ENCODE peak calls at places on chromosomes 11 and 22, in ten cellular contexts. R is mucosa of descending colon; M is NCI-H774; G is stimulated activated CD8-positive, alpha-beta memory T cell treated with anti-CD3 and anti-CD28 coated beads, Interleukin-12 subunit alpha, Interleukin-12 subunit beta, amount 100 ng/mL, for 1 hour; J is activated T-helper 1 cell treated with anti-CD3 and anti-CD28 coated beads, Interleukin-2, amount 50 U/mL, for 16 hours; K is activated CD4-positive, alpha-beta T cell treated with anti-CD3 and anti-CD28 coated beads for 4 hours; O is A549; Z is HS-27A; L is aorta; T is NB4. V is an unnamed sample.

GRCh38 chr11:94895971-94896370 is 77.4 kb downstream of the CWC15 start:
- DNase-seq in R (no peak), M (no peak), G (no peak), J (no peak), K (no peak), O (peak), Z (no peak), L (no peak), T (no peak), V (no peak)

GRCh38 chr11:2929511-2929879 is 275 bp upstream of the PHLDA2 start:
- DNase-seq in R (peak), M (no peak), G (no peak), J (no peak), K (peak), O (peak), Z (no peak), L (peak), T (peak), V (no peak)

GRCh38 chr22:32587449-32587848 is 112.8 kb downstream of the FBXO7 start:
- DNase-seq in R (no peak), M (no peak), G (no peak), J (no peak), K (no peak), O (peak), Z (no peak), L (no peak), T (no peak), V (no peak)

GRCh38 chr22:29260601-29261315 is 7.0 kb downstream of the RHBDD3 start:
- DNase-seq in R (no peak), M (no peak), G (no peak), J (no peak), K (no peak), O (no peak), Z (no peak), L (no peak), T (no peak), V (no peak)

GRCh38 chr22:45468872-45469572 is 33.7 kb upstream of the FBLN1 start:
- DNase-seq in R (no peak), M (no peak), G (no peak), J (no peak), K (no peak), O (no peak), Z (peak), L (peak), T (no peak), V (no peak)

GRCh38 chr11:65471410-65471762 is 27.5 kb upstream of the MALAT1 start:
- DNase-seq in R (peak), M (peak), G (no peak), J (no peak), K (no peak), O (peak), Z (no peak), L (peak), T (peak), V (no peak)

GRCh38 chr22:27993201-27993635 is 74.2 kb upstream of the PITPNB start:
- DNase-seq in R (no peak), M (no peak), G (no peak), J (no peak), K (no peak), O (no peak), Z (no peak), L (peak), T (no peak), V (no peak)

GRCh38 chr11:78110830-78111229 is 28.6 kb downstream of the ALG8 start:
- DNase-seq in R (no peak), M (no peak), G (no peak), J (no peak), K (no peak), O (no peak), Z (no peak), L (no peak), T (no peak), V (no peak)

GRCh38 chr22:30332994-30333706 is 6.4 kb upstream of the TBC1D10A start:
- DNase-seq in R (peak), M (no peak), G (no peak), J (no peak), K (no peak), O (no peak), Z (no peak), L (no peak), T (no peak), V (no peak)

GRCh38 chr22:50621491-50621880 is 6.5 kb downstream of the ARSA start:
- DNase-seq in R (peak), M (no peak), G (peak), J (no peak), K (peak), O (no peak), Z (no peak), L (no peak), T (peak), V (peak)

GRCh38 chr11:84355911-84356310 is 1069.7 kb upstream of the CCDC90B start:
- DNase-seq in R (no peak), M (peak), G (no peak), J (no peak), K (no peak), O (no peak), Z (no peak), L (no peak), T (no peak), V (no peak)

GRCh38 chr11:46808804-46809431 is 37.2 kb downstream of the CKAP5 start:
- DNase-seq in R (no peak), M (no peak), G (no peak), J (no peak), K (no peak), O (peak), Z (no peak), L (no peak), T (peak), V (no peak)

GRCh38 chr11:29333993-29334780 is 682.6 kb downstream of the KCNA4 start:
- DNase-seq in R (no peak), M (peak), G (no peak), J (no peak), K (no peak), O (peak), Z (peak), L (no peak), T (peak), V (no peak)

GRCh38 chr22:49979587-49980264 is 19.2 kb downstream of the PIM3 start:
- DNase-seq in R (peak), M (no peak), G (no peak), J (no peak), K (no peak), O (peak), Z (no peak), L (peak), T (peak), V (no peak)

GRCh38 chr11:112507281-112507680 is 246.6 kb upstream of the PLET1 start:
- DNase-seq in R (no peak), M (no peak), G (no peak), J (no peak), K (no peak), O (no peak), Z (no peak), L (no peak), T (no peak), V (no peak)

GRCh38 chr11:120256779-120257178 is 16.8 kb downstream of the POU2F3 start:
- DNase-seq in R (no peak), M (no peak), G (no peak), J (no peak), K (no peak), O (no peak), Z (no peak), L (no peak), T (no peak), V (no peak)

GRCh38 chr11:122215244-122215992 is 99.4 kb upstream of the BLID start:
- DNase-seq in R (peak), M (no peak), G (no peak), J (no peak), K (no peak), O (peak), Z (peak), L (peak), T (peak), V (no peak)

GRCh38 chr11:3136542-3137455 is 28.3 kb downstream of the OSBPL5 start:
- DNase-seq in R (no peak), M (no peak), G (no peak), J (no peak), K (no peak), O (no peak), Z (no peak), L (peak), T (peak), V (no peak)

GRCh38 chr11:27910186-27910941 is 197.6 kb downstream of the KIF18A start:
- DNase-seq in R (no peak), M (no peak), G (no peak), J (no peak), K (no peak), O (peak), Z (peak), L (no peak), T (no peak), V (no peak)

GRCh38 chr11:15108592-15109130 is 6.1 kb upstream of the INSC start:
- DNase-seq in R (no peak), M (no peak), G (no peak), J (no peak), K (no peak), O (no peak), Z (no peak), L (no peak), T (no peak), V (no peak)

GRCh38 chr22:23823331-23823791 is 15.4 kb downstream of the DERL3 start:
- DNase-seq in R (no peak), M (no peak), G (no peak), J (no peak), K (no peak), O (no peak), Z (no peak), L (peak), T (no peak), V (no peak)

GRCh38 chr22:30333707-30334087 is 7.0 kb upstream of the TBC1D10A start:
- DNase-seq in R (no peak), M (no peak), G (no peak), J (no peak), K (no peak), O (no peak), Z (no peak), L (no peak), T (no peak), V (no peak)

GRCh38 chr11:86138958-86139357 is 70.1 kb upstream of the PICALM start:
- DNase-seq in R (no peak), M (no peak), G (no peak), J (no peak), K (no peak), O (no peak), Z (no peak), L (no peak), T (peak), V (no peak)

V was measured in central memory CD8-positive, alpha-beta T cell.